ENCODE peak calls at places on chromosomes 3 and 15, in five cellular contexts. R is SK-N-SH, Q is neural progenitor cell, O is astrocyte, D is fibroblast of lung. B is an unnamed sample.
A peak's percentile ranks its signal among the peaks of the same experiment; 100 is the strongest.

GRCh38 chr3:123015596-123015995 is 12.0 kb downstream of the SEMA5B start:
- DNase-seq in R (no peak), Q (no peak), O (no peak), D (no peak), B (no peak)

GRCh38 chr3:125023833-125024560 is 31.8 kb downstream of the HEG1 start:
- DNase-seq in R (no peak), Q (no peak), O (no peak), D (no peak), B (no peak)

GRCh38 chr3:58049143-58049785 is 41.0 kb downstream of the FLNB start:
- DNase-seq in R (no peak), Q (peak; percentile 80), O (peak; percentile 93), D (peak; percentile 96), B (peak; percentile 93)

GRCh38 chr15:91049378-91050127 is 27.2 kb upstream of the VPS33B start:
- DNase-seq in R (peak; percentile 64), Q (peak; percentile 70), O (peak; percentile 45), D (peak; percentile 60), B (peak; percentile 89)

GRCh38 chr3:128294999-128295468 is 141.8 kb downstream of the EEFSEC start:
- DNase-seq in R (no peak), Q (no peak), O (no peak), D (no peak), B (peak; percentile 23)

GRCh38 chr3:14646150-14646573 is 5.4 kb upstream of the CCDC174 start:
- DNase-seq in R (no peak), Q (no peak), O (no peak), D (no peak), B (no peak)

GRCh38 chr15:68300115-68300940 is 22.8 kb downstream of the FEM1B start:
- DNase-seq in R (no peak), Q (no peak), O (no peak), D (no peak), B (no peak)

GRCh38 chr3:140206196-140207040 is 271.4 kb downstream of the CLSTN2 start:
- DNase-seq in R (peak; percentile 57), Q (peak; percentile 77), O (peak; percentile 35), D (peak; percentile 53), B (peak; percentile 84)

GRCh38 chr3:101719604-101720185 is 4.7 kb upstream of the CEP97 start:
- DNase-seq in R (no peak), Q (no peak), O (no peak), D (no peak), B (no peak)

GRCh38 chr3:173191611-173192010 is 50.6 kb upstream of the SPATA16 start:
- DNase-seq in R (no peak), Q (peak; percentile 27), O (peak; percentile 76), D (peak; percentile 80), B (no peak)

GRCh38 chr3:71581451-71581980 is 2.0 kb downstream of the FOXP1 start:
- DNase-seq in R (peak; percentile 71), Q (peak; percentile 65), O (no peak), D (peak; percentile 25), B (peak; percentile 79)

GRCh38 chr3:182052360-182052759 is 340.6 kb downstream of the SOX2 start:
- DNase-seq in R (no peak), Q (no peak), O (no peak), D (no peak), B (no peak)

GRCh38 chr3:130276203-130276803 is 69.2 kb upstream of the COL6A5 start:
- DNase-seq in R (peak; percentile 65), Q (peak; percentile 65), O (peak; percentile 24), D (peak; percentile 43), B (peak; percentile 51)

GRCh38 chr3:152540120-152540519 is 271.4 kb downstream of the MBNL1 start:
- DNase-seq in R (no peak), Q (no peak), O (no peak), D (no peak), B (no peak)

GRCh38 chr3:134606033-134607025 is 44.5 kb downstream of the KY start:
- DNase-seq in R (no peak), Q (no peak), O (no peak), D (no peak), B (peak; percentile 38)

GRCh38 chr3:172009736-172010254 is 29.6 kb upstream of the FNDC3B start:
- DNase-seq in R (no peak), Q (no peak), O (no peak), D (peak; percentile 3), B (peak; percentile 70)

GRCh38 chr15:53307952-53308624 is 451.4 kb downstream of the WDR72 start:
- DNase-seq in R (no peak), Q (no peak), O (no peak), D (no peak), B (peak; percentile 76)

GRCh38 chr3:51675201-51675611 is 4.2 kb downstream of the TEX264 start:
- DNase-seq in R (no peak), Q (no peak), O (peak; percentile 45), D (peak; percentile 68), B (no peak)

GRCh38 chr3:116005404-116005803 is 382.1 kb downstream of the GAP43 start:
- DNase-seq in R (no peak), Q (no peak), O (peak; percentile 99), D (peak; percentile 99), B (peak; percentile 73)

GRCh38 chr15:92069308-92070244 is 216.1 kb downstream of the SLCO3A1 start:
- DNase-seq in R (no peak), Q (no peak), O (peak; percentile 81), D (peak; percentile 87), B (no peak)

GRCh38 chr3:25902586-25902985 is 112.7 kb downstream of the OXSM start:
- DNase-seq in R (no peak), Q (no peak), O (no peak), D (no peak), B (no peak)

GRCh38 chr3:151971814-151972579 is 98.6 kb downstream of the SUCNR1 start:
- DNase-seq in R (no peak), Q (no peak), O (no peak), D (no peak), B (peak; percentile 70)

GRCh38 chr3:48271763-48272498 is 31.0 kb downstream of the ZNF589 start:
- DNase-seq in R (no peak), Q (no peak), O (no peak), D (no peak), B (peak; percentile 61)

GRCh38 chr3:55282994-55283393 is 204.1 kb downstream of the WNT5A start:
- DNase-seq in R (no peak), Q (peak; percentile 20), O (no peak), D (no peak), B (peak; percentile 59)

GRCh38 chr3:134374791-134375541 is 719 bp upstream of the AMOTL2 start:
- DNase-seq in R (no peak), Q (peak; percentile 75), O (no peak), D (no peak), B (peak; percentile 96)

GRCh38 chr3:13866406-13866965 is 13.4 kb downstream of the WNT7A start:
- DNase-seq in R (no peak), Q (no peak), O (no peak), D (no peak), B (no peak)

GRCh38 chr3:14988988-14989394 is 41.6 kb downstream of the NR2C2 start:
- DNase-seq in R (no peak), Q (peak; percentile 30), O (no peak), D (no peak), B (peak; percentile 80)

GRCh38 chr15:96054029-96054428 is 276.5 kb upstream of the NR2F2 start:
- DNase-seq in R (no peak), Q (no peak), O (no peak), D (no peak), B (peak; percentile 83)
- H3K9ac ChIP-seq in R (no peak overlapping the region), Q (no peak overlapping the region), O (no peak overlapping the region), D (no peak overlapping the region), B (no peak overlapping the region)

GRCh38 chr3:184540777-184541681 is 20.6 kb upstream of the EPHB3 start:
- DNase-seq in R (no peak), Q (peak; percentile 85), O (no peak), D (peak; percentile 33), B (peak; percentile 98)
- H3K9ac ChIP-seq in R (no peak overlapping the region), Q (no peak overlapping the region), O (no peak overlapping the region), D (no peak overlapping the region), B (no peak overlapping the region)

DNA sequence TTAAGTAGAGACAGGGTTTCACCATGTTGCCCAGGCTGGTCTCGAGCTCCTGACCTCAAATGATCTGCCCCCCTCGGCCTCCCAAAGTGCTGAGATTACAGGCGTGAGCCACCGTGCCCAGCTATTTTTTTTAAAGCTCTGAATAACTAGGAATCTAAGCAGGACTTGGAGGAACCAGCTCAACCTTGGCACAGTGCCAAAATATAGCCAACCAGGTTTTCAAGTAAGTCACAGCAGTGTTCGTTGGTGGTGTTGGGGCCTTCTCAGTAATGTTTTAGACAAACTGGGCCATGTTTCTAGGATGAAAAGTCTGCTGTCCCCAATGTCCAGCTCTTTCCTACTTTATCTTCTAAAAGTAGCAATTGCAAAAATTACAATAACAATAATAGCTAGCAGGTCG is 6.4 kb upstream of the ADAM10 start:
- DNase-seq in R (peak; percentile 20), Q (no peak), O (no peak), D (no peak), B (no peak)
- H3K9ac ChIP-seq in R (no peak overlapping the region), Q (no peak overlapping the region), O (no peak overlapping the region), D (no peak overlapping the region), B (no peak overlapping the region)

DNA sequence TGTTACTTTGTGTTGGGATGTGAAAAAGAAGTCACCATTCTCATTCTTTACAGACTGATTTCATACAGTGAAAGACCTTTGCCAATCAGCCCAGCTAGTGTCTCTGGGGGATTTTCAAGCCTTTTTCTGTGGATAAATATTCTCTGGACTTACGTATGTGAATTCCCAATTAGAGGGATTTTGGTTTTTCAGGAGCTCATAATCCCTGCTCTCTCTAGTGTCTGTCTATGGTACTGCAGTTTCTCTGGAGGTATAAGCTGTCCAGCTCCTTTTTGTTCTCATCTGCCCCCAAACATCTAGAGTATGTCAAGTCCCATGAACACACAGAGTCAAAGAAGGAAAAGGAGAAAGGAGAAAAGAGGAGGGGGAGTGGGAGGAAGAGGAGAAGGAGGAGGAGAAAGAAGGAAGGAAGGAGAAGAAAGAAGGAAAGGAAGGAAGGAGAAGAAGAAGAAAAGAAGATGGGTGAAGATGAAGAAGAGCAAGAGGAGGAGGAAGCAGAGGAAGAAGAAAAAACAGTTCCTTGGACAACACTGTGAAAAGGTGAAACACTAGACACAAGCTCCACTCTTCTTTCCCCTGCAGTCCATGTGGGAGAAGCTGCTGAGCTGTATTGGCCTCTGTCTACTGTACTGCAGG is 218.6 kb downstream of the GREM1 start:
- DNase-seq in R (no peak), Q (no peak), O (peak; percentile 17), D (peak; percentile 35), B (no peak)
- H3K9ac ChIP-seq in R (no peak overlapping the region), Q (no peak overlapping the region), O (no peak overlapping the region), D (no peak overlapping the region), B (no peak overlapping the region)